ENCODE peak calls at places on chromosome 12, in eight cellular contexts. One of them, this sample, is unnamed.

GRCh38 chr12:56565510-56566101 is 44.0 kb downstream of the RBMS2 start:
- DNase-seq in CD8-positive, alpha-beta memory T cell: no peak
- DNase-seq in NCI-H524: no peak
- DNase-seq in HS-5: no peak
- DNase-seq in activated CD8-positive, alpha-beta memory T cell treated with anti-CD3 and anti-CD28 coated beads for 48 hours: no peak
- DNase-seq in CD4-positive, alpha-beta memory T cell: no peak
- DNase-seq in HFF-Myc: peak; percentile 67
- DNase-seq in KG1: no peak
- DNase-seq in this sample: peak; percentile 64

GRCh38 chr12:54294152-54294913 is 6.5 kb downstream of the NFE2 start:
- DNase-seq in CD8-positive, alpha-beta memory T cell: peak; percentile 68
- DNase-seq in NCI-H524: no peak
- DNase-seq in HS-5: no peak
- DNase-seq in activated CD8-positive, alpha-beta memory T cell treated with anti-CD3 and anti-CD28 coated beads for 48 hours: no peak
- DNase-seq in CD4-positive, alpha-beta memory T cell: peak; percentile 45
- DNase-seq in HFF-Myc: no peak
- DNase-seq in KG1: no peak
- DNase-seq in this sample: no peak

GRCh38 chr12:101566318-101566717 is 28.5 kb upstream of the MYBPC1 start:
- DNase-seq in CD8-positive, alpha-beta memory T cell: no peak
- DNase-seq in NCI-H524: no peak
- DNase-seq in HS-5: no peak
- DNase-seq in activated CD8-positive, alpha-beta memory T cell treated with anti-CD3 and anti-CD28 coated beads for 48 hours: no peak
- DNase-seq in CD4-positive, alpha-beta memory T cell: no peak
- DNase-seq in HFF-Myc: no peak
- DNase-seq in KG1: no peak
- DNase-seq in this sample: no peak

GRCh38 chr12:93712204-93712603 is 35.0 kb downstream of the CRADD start:
- DNase-seq in CD8-positive, alpha-beta memory T cell: no peak
- DNase-seq in NCI-H524: no peak
- DNase-seq in HS-5: no peak
- DNase-seq in activated CD8-positive, alpha-beta memory T cell treated with anti-CD3 and anti-CD28 coated beads for 48 hours: no peak
- DNase-seq in CD4-positive, alpha-beta memory T cell: no peak
- DNase-seq in HFF-Myc: no peak
- DNase-seq in KG1: no peak
- DNase-seq in this sample: no peak

GRCh38 chr12:122064780-122065588 is 13.6 kb upstream of the MLXIP start:
- DNase-seq in CD8-positive, alpha-beta memory T cell: no peak
- DNase-seq in NCI-H524: peak; percentile 84
- DNase-seq in HS-5: peak; percentile 95
- DNase-seq in activated CD8-positive, alpha-beta memory T cell treated with anti-CD3 and anti-CD28 coated beads for 48 hours: no peak
- DNase-seq in CD4-positive, alpha-beta memory T cell: no peak
- DNase-seq in HFF-Myc: peak; percentile 79
- DNase-seq in KG1: no peak
- DNase-seq in this sample: no peak

GRCh38 chr12:92506460-92506859 is 196.3 kb upstream of the PLEKHG7 start:
- DNase-seq in CD8-positive, alpha-beta memory T cell: no peak
- DNase-seq in NCI-H524: no peak
- DNase-seq in HS-5: no peak
- DNase-seq in activated CD8-positive, alpha-beta memory T cell treated with anti-CD3 and anti-CD28 coated beads for 48 hours: no peak
- DNase-seq in CD4-positive, alpha-beta memory T cell: no peak
- DNase-seq in HFF-Myc: no peak
- DNase-seq in KG1: no peak
- DNase-seq in this sample: no peak

GRCh38 chr12:111434680-111435338 is 29.1 kb downstream of the SH2B3 start:
- DNase-seq in CD8-positive, alpha-beta memory T cell: peak; percentile 95
- DNase-seq in NCI-H524: no peak
- DNase-seq in HS-5: no peak
- DNase-seq in activated CD8-positive, alpha-beta memory T cell treated with anti-CD3 and anti-CD28 coated beads for 48 hours: peak; percentile 58
- DNase-seq in CD4-positive, alpha-beta memory T cell: peak; percentile 94
- DNase-seq in HFF-Myc: no peak
- DNase-seq in KG1: peak; percentile 19
- DNase-seq in this sample: no peak

GRCh38 chr12:51372021-51372420 is 19.2 kb downstream of the GALNT6 start:
- DNase-seq in CD8-positive, alpha-beta memory T cell: no peak
- DNase-seq in NCI-H524: no peak
- DNase-seq in HS-5: no peak
- DNase-seq in activated CD8-positive, alpha-beta memory T cell treated with anti-CD3 and anti-CD28 coated beads for 48 hours: no peak
- DNase-seq in CD4-positive, alpha-beta memory T cell: no peak
- DNase-seq in HFF-Myc: no peak
- DNase-seq in KG1: no peak
- DNase-seq in this sample: no peak

GRCh38 chr12:6201775-6202292 is 1.6 kb downstream of the CD9 start:
- DNase-seq in CD8-positive, alpha-beta memory T cell: no peak
- DNase-seq in NCI-H524: no peak
- DNase-seq in HS-5: no peak
- DNase-seq in activated CD8-positive, alpha-beta memory T cell treated with anti-CD3 and anti-CD28 coated beads for 48 hours: no peak
- DNase-seq in CD4-positive, alpha-beta memory T cell: no peak
- DNase-seq in HFF-Myc: no peak
- DNase-seq in KG1: no peak
- DNase-seq in this sample: no peak

GRCh38 chr12:127284870-127285431 is 982.0 kb upstream of the TMEM132C start:
- DNase-seq in CD8-positive, alpha-beta memory T cell: no peak
- DNase-seq in NCI-H524: no peak
- DNase-seq in HS-5: peak; percentile 97
- DNase-seq in activated CD8-positive, alpha-beta memory T cell treated with anti-CD3 and anti-CD28 coated beads for 48 hours: no peak
- DNase-seq in CD4-positive, alpha-beta memory T cell: no peak
- DNase-seq in HFF-Myc: no peak
- DNase-seq in KG1: no peak
- DNase-seq in this sample: peak; percentile 76

GRCh38 chr12:59570134-59570533 is 25.7 kb upstream of the SLC16A7 start:
- DNase-seq in CD8-positive, alpha-beta memory T cell: no peak
- DNase-seq in NCI-H524: no peak
- DNase-seq in HS-5: no peak
- DNase-seq in activated CD8-positive, alpha-beta memory T cell treated with anti-CD3 and anti-CD28 coated beads for 48 hours: no peak
- DNase-seq in CD4-positive, alpha-beta memory T cell: no peak
- DNase-seq in HFF-Myc: no peak
- DNase-seq in KG1: no peak
- DNase-seq in this sample: no peak

GRCh38 chr12:23221066-23221465 is 596.1 kb downstream of the ETNK1 start:
- DNase-seq in CD8-positive, alpha-beta memory T cell: no peak
- DNase-seq in NCI-H524: peak; percentile 32
- DNase-seq in HS-5: no peak
- DNase-seq in activated CD8-positive, alpha-beta memory T cell treated with anti-CD3 and anti-CD28 coated beads for 48 hours: no peak
- DNase-seq in CD4-positive, alpha-beta memory T cell: no peak
- DNase-seq in HFF-Myc: no peak
- DNase-seq in KG1: no peak
- DNase-seq in this sample: no peak

GRCh38 chr12:46550266-46550879 is 177.8 kb upstream of the SLC38A2 start:
- DNase-seq in CD8-positive, alpha-beta memory T cell: no peak
- DNase-seq in NCI-H524: no peak
- DNase-seq in HS-5: no peak
- DNase-seq in activated CD8-positive, alpha-beta memory T cell treated with anti-CD3 and anti-CD28 coated beads for 48 hours: no peak
- DNase-seq in CD4-positive, alpha-beta memory T cell: no peak
- DNase-seq in HFF-Myc: no peak
- DNase-seq in KG1: no peak
- DNase-seq in this sample: no peak

GRCh38 chr12:130765186-130765659 is 49.1 kb upstream of the RIMBP2 start:
- DNase-seq in CD8-positive, alpha-beta memory T cell: no peak
- DNase-seq in NCI-H524: no peak
- DNase-seq in HS-5: peak; percentile 9
- DNase-seq in activated CD8-positive, alpha-beta memory T cell treated with anti-CD3 and anti-CD28 coated beads for 48 hours: no peak
- DNase-seq in CD4-positive, alpha-beta memory T cell: no peak
- DNase-seq in HFF-Myc: peak; percentile 10
- DNase-seq in KG1: no peak
- DNase-seq in this sample: no peak

GRCh38 chr12:114625294-114625851 is 58.6 kb downstream of the TBX3 start:
- DNase-seq in CD8-positive, alpha-beta memory T cell: no peak
- DNase-seq in NCI-H524: peak; percentile 17
- DNase-seq in HS-5: peak; percentile 54
- DNase-seq in activated CD8-positive, alpha-beta memory T cell treated with anti-CD3 and anti-CD28 coated beads for 48 hours: peak; percentile 30
- DNase-seq in CD4-positive, alpha-beta memory T cell: no peak
- DNase-seq in HFF-Myc: peak; percentile 40
- DNase-seq in KG1: peak; percentile 23
- DNase-seq in this sample: peak; percentile 15

GRCh38 chr12:113961921-113962710 is 4.0 kb downstream of the RBM19 start:
- DNase-seq in CD8-positive, alpha-beta memory T cell: no peak
- DNase-seq in NCI-H524: no peak
- DNase-seq in HS-5: no peak
- DNase-seq in activated CD8-positive, alpha-beta memory T cell treated with anti-CD3 and anti-CD28 coated beads for 48 hours: peak; percentile 21
- DNase-seq in CD4-positive, alpha-beta memory T cell: peak; percentile 13
- DNase-seq in HFF-Myc: peak; percentile 25
- DNase-seq in KG1: no peak
- DNase-seq in this sample: no peak

GRCh38 chr12:3750616-3751015 is 2.3 kb downstream of the CRACR2A start:
- DNase-seq in CD8-positive, alpha-beta memory T cell: no peak
- DNase-seq in NCI-H524: no peak
- DNase-seq in HS-5: no peak
- DNase-seq in activated CD8-positive, alpha-beta memory T cell treated with anti-CD3 and anti-CD28 coated beads for 48 hours: no peak
- DNase-seq in CD4-positive, alpha-beta memory T cell: no peak
- DNase-seq in HFF-Myc: no peak
- DNase-seq in KG1: no peak
- DNase-seq in this sample: no peak

GRCh38 chr12:25477217-25477616 is 75.9 kb downstream of the LMNTD1 start:
- DNase-seq in CD8-positive, alpha-beta memory T cell: no peak
- DNase-seq in NCI-H524: no peak
- DNase-seq in HS-5: no peak
- DNase-seq in activated CD8-positive, alpha-beta memory T cell treated with anti-CD3 and anti-CD28 coated beads for 48 hours: no peak
- DNase-seq in CD4-positive, alpha-beta memory T cell: no peak
- DNase-seq in HFF-Myc: no peak
- DNase-seq in KG1: no peak
- DNase-seq in this sample: no peak

GRCh38 chr12:74722709-74723108 is 185.1 kb downstream of the ATXN7L3B start:
- DNase-seq in CD8-positive, alpha-beta memory T cell: no peak
- DNase-seq in NCI-H524: no peak
- DNase-seq in HS-5: no peak
- DNase-seq in activated CD8-positive, alpha-beta memory T cell treated with anti-CD3 and anti-CD28 coated beads for 48 hours: no peak
- DNase-seq in CD4-positive, alpha-beta memory T cell: no peak
- DNase-seq in HFF-Myc: no peak
- DNase-seq in KG1: no peak
- DNase-seq in this sample: no peak

GRCh38 chr12:121718653-121719239 is 6.2 kb downstream of the TMEM120B start:
- DNase-seq in CD8-positive, alpha-beta memory T cell: no peak
- DNase-seq in NCI-H524: peak; percentile 88
- DNase-seq in HS-5: no peak
- DNase-seq in activated CD8-positive, alpha-beta memory T cell treated with anti-CD3 and anti-CD28 coated beads for 48 hours: no peak
- DNase-seq in CD4-positive, alpha-beta memory T cell: no peak
- DNase-seq in HFF-Myc: no peak
- DNase-seq in KG1: no peak
- DNase-seq in this sample: no peak

GRCh38 chr12:89469361-89469760 is 55.2 kb downstream of the GALNT4 start:
- DNase-seq in CD8-positive, alpha-beta memory T cell: no peak
- DNase-seq in NCI-H524: no peak
- DNase-seq in HS-5: no peak
- DNase-seq in activated CD8-positive, alpha-beta memory T cell treated with anti-CD3 and anti-CD28 coated beads for 48 hours: no peak
- DNase-seq in CD4-positive, alpha-beta memory T cell: no peak
- DNase-seq in HFF-Myc: no peak
- DNase-seq in KG1: no peak
- DNase-seq in this sample: no peak

GRCh38 chr12:7369274-7369729 is 65.4 kb downstream of the ACSM4 start:
- DNase-seq in CD8-positive, alpha-beta memory T cell: no peak
- DNase-seq in NCI-H524: no peak
- DNase-seq in HS-5: no peak
- DNase-seq in activated CD8-positive, alpha-beta memory T cell treated with anti-CD3 and anti-CD28 coated beads for 48 hours: no peak
- DNase-seq in CD4-positive, alpha-beta memory T cell: no peak
- DNase-seq in HFF-Myc: peak; percentile 16
- DNase-seq in KG1: no peak
- DNase-seq in this sample: no peak

GRCh38 chr12:9134981-9135628 is 19.4 kb upstream of the A2M start:
- DNase-seq in CD8-positive, alpha-beta memory T cell: no peak
- DNase-seq in NCI-H524: peak; percentile 1
- DNase-seq in HS-5: no peak
- DNase-seq in activated CD8-positive, alpha-beta memory T cell treated with anti-CD3 and anti-CD28 coated beads for 48 hours: no peak
- DNase-seq in CD4-positive, alpha-beta memory T cell: no peak
- DNase-seq in HFF-Myc: no peak
- DNase-seq in KG1: no peak
- DNase-seq in this sample: no peak

GRCh38 chr12:112843272-112843671 is 51.7 kb downstream of the RPH3A start:
- DNase-seq in CD8-positive, alpha-beta memory T cell: no peak
- DNase-seq in NCI-H524: peak; percentile 70
- DNase-seq in HS-5: no peak
- DNase-seq in activated CD8-positive, alpha-beta memory T cell treated with anti-CD3 and anti-CD28 coated beads for 48 hours: no peak
- DNase-seq in CD4-positive, alpha-beta memory T cell: no peak
- DNase-seq in HFF-Myc: no peak
- DNase-seq in KG1: no peak
- DNase-seq in this sample: peak; percentile 81

GRCh38 chr12:54868690-54869089 is 14.4 kb downstream of the MUCL1 start:
- DNase-seq in CD8-positive, alpha-beta memory T cell: no peak
- DNase-seq in NCI-H524: no peak
- DNase-seq in HS-5: no peak
- DNase-seq in activated CD8-positive, alpha-beta memory T cell treated with anti-CD3 and anti-CD28 coated beads for 48 hours: no peak
- DNase-seq in CD4-positive, alpha-beta memory T cell: no peak
- DNase-seq in HFF-Myc: no peak
- DNase-seq in KG1: no peak
- DNase-seq in this sample: no peak

GRCh38 chr12:1282670-1283361 is 291.8 kb downstream of the ERC1 start:
- DNase-seq in CD8-positive, alpha-beta memory T cell: no peak
- DNase-seq in NCI-H524: peak; percentile 35
- DNase-seq in HS-5: no peak
- DNase-seq in activated CD8-positive, alpha-beta memory T cell treated with anti-CD3 and anti-CD28 coated beads for 48 hours: no peak
- DNase-seq in CD4-positive, alpha-beta memory T cell: no peak
- DNase-seq in HFF-Myc: no peak
- DNase-seq in KG1: no peak
- DNase-seq in this sample: no peak

GRCh38 chr12:77116277-77116676 is 50.9 kb upstream of the E2F7 start:
- DNase-seq in CD8-positive, alpha-beta memory T cell: no peak
- DNase-seq in NCI-H524: no peak
- DNase-seq in HS-5: no peak
- DNase-seq in activated CD8-positive, alpha-beta memory T cell treated with anti-CD3 and anti-CD28 coated beads for 48 hours: no peak
- DNase-seq in CD4-positive, alpha-beta memory T cell: no peak
- DNase-seq in HFF-Myc: peak; percentile 49
- DNase-seq in KG1: no peak
- DNase-seq in this sample: no peak

GRCh38 chr12:65280306-65280705 is 1.8 kb downstream of the MSRB3 start:
- DNase-seq in CD8-positive, alpha-beta memory T cell: no peak
- DNase-seq in NCI-H524: no peak
- DNase-seq in HS-5: no peak
- DNase-seq in activated CD8-positive, alpha-beta memory T cell treated with anti-CD3 and anti-CD28 coated beads for 48 hours: no peak
- DNase-seq in CD4-positive, alpha-beta memory T cell: no peak
- DNase-seq in HFF-Myc: no peak
- DNase-seq in KG1: peak; percentile 34
- DNase-seq in this sample: no peak

GRCh38 chr12:62466018-62466595 is 519 bp upstream of the MON2 start:
- DNase-seq in CD8-positive, alpha-beta memory T cell: peak; percentile 49
- DNase-seq in NCI-H524: peak; percentile 17
- DNase-seq in HS-5: no peak
- DNase-seq in activated CD8-positive, alpha-beta memory T cell treated with anti-CD3 and anti-CD28 coated beads for 48 hours: peak; percentile 5
- DNase-seq in CD4-positive, alpha-beta memory T cell: no peak
- DNase-seq in HFF-Myc: no peak
- DNase-seq in KG1: no peak
- DNase-seq in this sample: no peak

GRCh38 chr12:3913278-3913677 is 40.1 kb upstream of the PARP11 start:
- DNase-seq in CD8-positive, alpha-beta memory T cell: no peak
- DNase-seq in NCI-H524: no peak
- DNase-seq in HS-5: no peak
- DNase-seq in activated CD8-positive, alpha-beta memory T cell treated with anti-CD3 and anti-CD28 coated beads for 48 hours: no peak
- DNase-seq in CD4-positive, alpha-beta memory T cell: no peak
- DNase-seq in HFF-Myc: no peak
- DNase-seq in KG1: no peak
- DNase-seq in this sample: no peak

GRCh38 chr12:11684393-11684792 is 34.9 kb downstream of the ETV6 start:
- DNase-seq in CD8-positive, alpha-beta memory T cell: no peak
- DNase-seq in NCI-H524: no peak
- DNase-seq in HS-5: no peak
- DNase-seq in activated CD8-positive, alpha-beta memory T cell treated with anti-CD3 and anti-CD28 coated beads for 48 hours: no peak
- DNase-seq in CD4-positive, alpha-beta memory T cell: no peak
- DNase-seq in HFF-Myc: no peak
- DNase-seq in KG1: no peak
- DNase-seq in this sample: no peak